ENCODE peak calls at places on chromosomes 11 and 22, in ten cellular contexts. G is CD14-positive monocyte; L is stimulated activated CD8-positive, alpha-beta memory T cell treated with anti-CD3 and anti-CD28 coated beads, Interleukin-2, amount 100 ng/mL, for 48 hours; D is immature natural killer cell; Y is cardiac muscle cell; Q is GM03348; C is amygdala; N is CMK; I is HEK293T; F is iPS-NIHi11. H is an unnamed sample.

GRCh38 chr11:48088682-48089050 is 108.3 kb downstream of the PTPRJ start:
- DNase-seq in C (no peak), I (no peak), G (no peak), F (no peak), N (no peak), Q (no peak), D (no peak), L (no peak), Y (no peak), H (no peak)

GRCh38 chr11:122038543-122038942 is 77.5 kb downstream of the BLID start:
- DNase-seq in F (peak; percentile 29), L (no peak), D (no peak), Y (peak; percentile 34), I (no peak), C (no peak), Q (peak; percentile 64), G (no peak), N (no peak), H (no peak)

GRCh38 chr11:61162092-61162935 is 1.1 kb upstream of the VPS37C start:
- DNase-seq in N (peak; percentile 39), C (peak; percentile 16), F (peak; percentile 44), L (no peak), D (peak; percentile 11), I (no peak), G (peak; percentile 90), Q (no peak), Y (peak; percentile 40), H (no peak)

GRCh38 chr11:94845622-94846021 is 77.5 kb downstream of the AMOTL1 start:
- DNase-seq in F (no peak), L (no peak), D (no peak), Y (no peak), I (no peak), Q (no peak), C (no peak), G (no peak), N (no peak), H (no peak)

GRCh38 chr22:27754247-27754887 is 47.2 kb downstream of the MN1 start:
- DNase-seq in N (no peak), F (no peak), G (no peak), I (no peak), Q (no peak), Y (no peak), C (no peak), D (no peak), L (no peak), H (no peak)

GRCh38 chr22:48259991-48260670 is 1497.7 kb downstream of the TBC1D22A start:
- DNase-seq in Q (no peak), N (no peak), C (no peak), F (no peak), Y (no peak), D (no peak), I (no peak), G (no peak), L (no peak), H (no peak)

GRCh38 chr11:30635401-30635989 is 49.3 kb upstream of the MPPED2 start:
- DNase-seq in I (peak; percentile 53), N (no peak), Y (peak; percentile 88), D (no peak), L (no peak), C (peak; percentile 64), Q (no peak), F (peak; percentile 80), G (no peak), H (no peak)

GRCh38 chr11:42077794-42078193 is 618.3 kb upstream of the LRRC4C start:
- DNase-seq in Y (no peak), L (no peak), I (no peak), Q (no peak), G (no peak), D (no peak), F (no peak), N (no peak), C (no peak), H (no peak)

GRCh38 chr22:48944433-48944755 is 883.3 kb downstream of the BRD1 start:
- DNase-seq in L (no peak), Q (no peak), Y (no peak), D (no peak), N (no peak), C (no peak), I (no peak), F (no peak), G (no peak), H (no peak)